ENCODE peak calls at places on chromosomes 5 and 9, in five cellular contexts. One of them, this sample, is unnamed.

GRCh38 chr9:136679431-136679941 is 7.8 kb downstream of the AGPAT2 start:
- DNase-seq in T-helper 2 cell: no peak
- DNase-seq in PC-3: no peak
- DNase-seq in A549: no peak
- DNase-seq in right cardiac atrium: peak
- DNase-seq in this sample: no peak

GRCh38 chr9:36119476-36119875 is 17.1 kb upstream of the GLIPR2 start:
- DNase-seq in T-helper 2 cell: no peak
- DNase-seq in PC-3: peak
- DNase-seq in A549: no peak
- DNase-seq in right cardiac atrium: no peak
- DNase-seq in this sample: no peak

GRCh38 chr9:70883056-70883455 is 238.4 kb downstream of the TRPM3 start:
- DNase-seq in T-helper 2 cell: no peak
- DNase-seq in PC-3: no peak
- DNase-seq in A549: no peak
- DNase-seq in right cardiac atrium: no peak
- DNase-seq in this sample: no peak

GRCh38 chr5:164578911-164579310 is 1073.5 kb downstream of the MAT2B start:
- DNase-seq in T-helper 2 cell: no peak
- DNase-seq in PC-3: no peak
- DNase-seq in A549: no peak
- DNase-seq in right cardiac atrium: no peak
- DNase-seq in this sample: no peak

GRCh38 chr5:148457183-148457620 is 73.4 kb downstream of the FBXO38 start:
- DNase-seq in T-helper 2 cell: no peak
- DNase-seq in PC-3: peak
- DNase-seq in A549: peak
- DNase-seq in right cardiac atrium: no peak
- DNase-seq in this sample: peak

GRCh38 chr5:87069974-87070608 is 197.6 kb upstream of the RASA1 start:
- DNase-seq in T-helper 2 cell: no peak
- DNase-seq in PC-3: peak
- DNase-seq in A549: peak
- DNase-seq in right cardiac atrium: no peak
- DNase-seq in this sample: peak

GRCh38 chr9:109560470-109561132 is 62.5 kb upstream of the PTPN3 start:
- DNase-seq in T-helper 2 cell: no peak
- DNase-seq in PC-3: no peak
- DNase-seq in A549: peak
- DNase-seq in right cardiac atrium: no peak
- DNase-seq in this sample: no peak

GRCh38 chr5:33507426-33507825 is 66.7 kb downstream of the TARS1 start:
- DNase-seq in T-helper 2 cell: no peak
- DNase-seq in PC-3: no peak
- DNase-seq in A549: no peak
- DNase-seq in right cardiac atrium: no peak
- DNase-seq in this sample: no peak

GRCh38 chr9:92242115-92242778 is 51.2 kb downstream of the IARS1 start:
- DNase-seq in T-helper 2 cell: no peak
- DNase-seq in PC-3: no peak
- DNase-seq in A549: peak
- DNase-seq in right cardiac atrium: no peak
- DNase-seq in this sample: no peak

GRCh38 chr5:180718810-180719453 is 20.9 kb downstream of the OR2Y1 start:
- DNase-seq in T-helper 2 cell: no peak
- DNase-seq in PC-3: peak
- DNase-seq in A549: peak
- DNase-seq in right cardiac atrium: no peak
- DNase-seq in this sample: peak

GRCh38 chr5:139639619-139640431 is 8.3 kb upstream of the CXXC5 start:
- DNase-seq in T-helper 2 cell: no peak
- DNase-seq in PC-3: peak
- DNase-seq in A549: no peak
- DNase-seq in right cardiac atrium: peak
- DNase-seq in this sample: no peak

GRCh38 chr5:40754381-40755092 is 1.2 kb downstream of the TTC33 start:
- DNase-seq in T-helper 2 cell: no peak
- DNase-seq in PC-3: peak
- DNase-seq in A549: no peak
- DNase-seq in right cardiac atrium: no peak
- DNase-seq in this sample: no peak

GRCh38 chr5:23631283-23632045 is 124.1 kb downstream of the PRDM9 start:
- DNase-seq in T-helper 2 cell: no peak
- DNase-seq in PC-3: peak
- DNase-seq in A549: peak
- DNase-seq in right cardiac atrium: no peak
- DNase-seq in this sample: peak

GRCh38 chr9:101677864-101678263 is 60.6 kb downstream of the GRIN3A start:
- DNase-seq in T-helper 2 cell: no peak
- DNase-seq in PC-3: no peak
- DNase-seq in A549: no peak
- DNase-seq in right cardiac atrium: no peak
- DNase-seq in this sample: no peak

GRCh38 chr5:31334061-31334700 is 140.7 kb downstream of the CDH6 start:
- DNase-seq in T-helper 2 cell: no peak
- DNase-seq in PC-3: no peak
- DNase-seq in A549: no peak
- DNase-seq in right cardiac atrium: no peak
- DNase-seq in this sample: no peak

GRCh38 chr5:126454081-126454480 is 30.9 kb downstream of the GRAMD2B start:
- DNase-seq in T-helper 2 cell: no peak
- DNase-seq in PC-3: no peak
- DNase-seq in A549: no peak
- DNase-seq in right cardiac atrium: peak
- DNase-seq in this sample: no peak

GRCh38 chr9:14151451-14151850 is 162.5 kb downstream of the NFIB start:
- DNase-seq in T-helper 2 cell: no peak
- DNase-seq in PC-3: no peak
- DNase-seq in A549: no peak
- DNase-seq in right cardiac atrium: no peak
- DNase-seq in this sample: no peak

GRCh38 chr5:135977375-135977928 is 22.7 kb upstream of the LECT2 start:
- DNase-seq in T-helper 2 cell: peak
- DNase-seq in PC-3: no peak
- DNase-seq in A549: peak
- DNase-seq in right cardiac atrium: peak
- DNase-seq in this sample: no peak

GRCh38 chr9:88373018-88373417 is 15.2 kb upstream of the SPIN1 start:
- DNase-seq in T-helper 2 cell: no peak
- DNase-seq in PC-3: no peak
- DNase-seq in A549: no peak
- DNase-seq in right cardiac atrium: no peak
- DNase-seq in this sample: no peak

GRCh38 chr9:30301271-30301963 is 2083.0 kb upstream of the ACO1 start:
- DNase-seq in T-helper 2 cell: no peak
- DNase-seq in PC-3: no peak
- DNase-seq in A549: no peak
- DNase-seq in right cardiac atrium: no peak
- DNase-seq in this sample: no peak

GRCh38 chr5:120231563-120231962 is 232.5 kb upstream of the PRR16 start:
- DNase-seq in T-helper 2 cell: no peak
- DNase-seq in PC-3: no peak
- DNase-seq in A549: no peak
- DNase-seq in right cardiac atrium: no peak
- DNase-seq in this sample: no peak

GRCh38 chr5:169909945-169910344 is 70.3 kb downstream of the INSYN2B start:
- DNase-seq in T-helper 2 cell: no peak
- DNase-seq in PC-3: no peak
- DNase-seq in A549: no peak
- DNase-seq in right cardiac atrium: no peak
- DNase-seq in this sample: no peak

GRCh38 chr9:130051855-130052254 is 1.9 kb upstream of the GPR107 start:
- DNase-seq in T-helper 2 cell: no peak
- DNase-seq in PC-3: peak
- DNase-seq in A549: no peak
- DNase-seq in right cardiac atrium: no peak
- DNase-seq in this sample: peak

GRCh38 chr9:84266087-84266561 is 74.4 kb downstream of the SLC28A3 start:
- DNase-seq in T-helper 2 cell: no peak
- DNase-seq in PC-3: no peak
- DNase-seq in A549: peak
- DNase-seq in right cardiac atrium: no peak
- DNase-seq in this sample: no peak

GRCh38 chr5:52800394-52801213 is 12.9 kb downstream of the ITGA1 start:
- DNase-seq in T-helper 2 cell: peak
- DNase-seq in PC-3: peak
- DNase-seq in A549: peak
- DNase-seq in right cardiac atrium: peak
- DNase-seq in this sample: peak

GRCh38 chr9:128120741-128121465 is 6.6 kb downstream of the PTGES2 start:
- DNase-seq in T-helper 2 cell: no peak
- DNase-seq in PC-3: no peak
- DNase-seq in A549: no peak
- DNase-seq in right cardiac atrium: peak
- DNase-seq in this sample: no peak

GRCh38 chr9:16202913-16203734 is 650.3 kb downstream of the CCDC171 start:
- DNase-seq in T-helper 2 cell: no peak
- DNase-seq in PC-3: peak
- DNase-seq in A549: peak
- DNase-seq in right cardiac atrium: no peak
- DNase-seq in this sample: peak

GRCh38 chr5:133539818-133540217 is 72.5 kb downstream of the FSTL4 start:
- DNase-seq in T-helper 2 cell: no peak
- DNase-seq in PC-3: peak
- DNase-seq in A549: no peak
- DNase-seq in right cardiac atrium: no peak
- DNase-seq in this sample: no peak

GRCh38 chr5:175035882-175036533 is 311.6 kb downstream of the MSX2 start:
- DNase-seq in T-helper 2 cell: no peak
- DNase-seq in PC-3: no peak
- DNase-seq in A549: peak
- DNase-seq in right cardiac atrium: no peak
- DNase-seq in this sample: no peak

GRCh38 chr9:132283863-132284262 is 70.9 kb downstream of the SETX start:
- DNase-seq in T-helper 2 cell: no peak
- DNase-seq in PC-3: no peak
- DNase-seq in A549: no peak
- DNase-seq in right cardiac atrium: no peak
- DNase-seq in this sample: no peak

GRCh38 chr5:36726767-36727166 is 120.4 kb downstream of the SLC1A3 start:
- DNase-seq in T-helper 2 cell: no peak
- DNase-seq in PC-3: no peak
- DNase-seq in A549: no peak
- DNase-seq in right cardiac atrium: no peak
- DNase-seq in this sample: no peak

GRCh38 chr5:42656661-42657035 is 100.0 kb upstream of the CCDC152 start:
- DNase-seq in T-helper 2 cell: no peak
- DNase-seq in PC-3: peak
- DNase-seq in A549: no peak
- DNase-seq in right cardiac atrium: no peak
- DNase-seq in this sample: no peak

GRCh38 chr5:102815560-102816324 is 60.6 kb downstream of the PAM start:
- DNase-seq in T-helper 2 cell: no peak
- DNase-seq in PC-3: no peak
- DNase-seq in A549: no peak
- DNase-seq in right cardiac atrium: no peak
- DNase-seq in this sample: no peak

GRCh38 chr9:133852476-133852875 is 114.3 kb upstream of the SARDH start:
- DNase-seq in T-helper 2 cell: no peak
- DNase-seq in PC-3: no peak
- DNase-seq in A549: no peak
- DNase-seq in right cardiac atrium: no peak
- DNase-seq in this sample: no peak

GRCh38 chr5:55991768-55992486 is 2.8 kb downstream of the IL6ST start:
- DNase-seq in T-helper 2 cell: no peak
- DNase-seq in PC-3: no peak
- DNase-seq in A549: no peak
- DNase-seq in right cardiac atrium: no peak
- DNase-seq in this sample: no peak

GRCh38 chr9:135085830-135086546 is 1.5 kb upstream of the OLFM1 start:
- DNase-seq in T-helper 2 cell: no peak
- DNase-seq in PC-3: peak
- DNase-seq in A549: peak
- DNase-seq in right cardiac atrium: peak
- DNase-seq in this sample: peak

GRCh38 chr9:124452326-124452725 is 2.1 kb downstream of the ADGRD2 start:
- DNase-seq in T-helper 2 cell: no peak
- DNase-seq in PC-3: no peak
- DNase-seq in A549: no peak
- DNase-seq in right cardiac atrium: no peak
- DNase-seq in this sample: peak

GRCh38 chr5:121981254-121981653 is 19.5 kb downstream of the SRFBP1 start:
- DNase-seq in T-helper 2 cell: no peak
- DNase-seq in PC-3: no peak
- DNase-seq in A549: no peak
- DNase-seq in right cardiac atrium: no peak
- DNase-seq in this sample: no peak